ENCODE peak calls at places on chromosome X, in ten cellular contexts. C, P, D, Y, L, U, J, V, N and S are unnamed samples.

GRCh38 chrX:10579753-10580060 is 40.7 kb downstream of the MID1 start:
- DNase-seq in D (no peak), J (no peak), C (no peak), L (no peak), Y (no peak), U (no peak), N (peak), V (no peak), P (no peak), S (peak)

GRCh38 chrX:46575991-46576392 is 2.4 kb downstream of the CHST7 start:
- DNase-seq in D (no peak), C (no peak), U (peak), J (peak), Y (no peak), V (peak), P (no peak), N (peak), L (peak), S (no peak)

GRCh38 chrX:13711141-13711540 is 22.2 kb downstream of the RAB9A start:
- DNase-seq in U (no peak), P (no peak), J (no peak), V (no peak), D (no peak), C (no peak), L (no peak), N (no peak), Y (no peak), S (no peak)

GRCh38 chrX:13112499-13112898 is 68.1 kb upstream of the FAM9C start:
- DNase-seq in L (no peak), Y (no peak), J (no peak), C (no peak), V (no peak), U (no peak), D (no peak), P (no peak), N (no peak), S (no peak)

GRCh38 chrX:13126785-13127184 is 82.4 kb upstream of the FAM9C start:
- DNase-seq in Y (no peak), C (no peak), U (no peak), D (no peak), J (no peak), P (no peak), V (no peak), L (no peak), N (no peak), S (peak)

GRCh38 chrX:19990225-19990518 is 689 bp downstream of the BCLAF3 start:
- DNase-seq in L (no peak), V (no peak), C (no peak), N (no peak), U (no peak), J (no peak), P (no peak), Y (no peak), D (no peak), S (no peak)

GRCh38 chrX:136767104-136767941 is 13.4 kb downstream of the ARHGEF6 start:
- DNase-seq in D (peak), C (peak), P (no peak), L (no peak), V (peak), J (peak), N (peak), Y (no peak), U (peak), S (peak)

GRCh38 chrX:44012484-44013096 is 39.4 kb upstream of the NDP start:
- DNase-seq in V (peak), J (no peak), P (peak), C (peak), D (no peak), L (no peak), N (peak), Y (no peak), U (peak), S (peak)

GRCh38 chrX:357693-358471 is 28.8 kb downstream of the PPP2R3B start:
- DNase-seq in Y (no peak), N (peak), C (no peak), D (no peak), L (no peak), V (no peak), J (no peak), U (peak), P (no peak), S (peak)

GRCh38 chrX:136689441-136689840 is 41.5 kb downstream of the CD40LG start:
- DNase-seq in U (no peak), Y (no peak), D (no peak), P (no peak), J (no peak), V (no peak), L (no peak), N (peak), C (no peak), S (peak)

GRCh38 chrX:74458738-74459137 is 37.4 kb downstream of the SLC16A2 start:
- DNase-seq in C (no peak), Y (no peak), U (no peak), J (no peak), P (no peak), L (no peak), V (no peak), D (no peak), N (peak), S (peak)

GRCh38 chrX:75181721-75182120 is 25.6 kb upstream of the ABCB7 start:
- DNase-seq in V (no peak), J (no peak), N (peak), L (no peak), P (no peak), Y (no peak), U (no peak), D (no peak), C (no peak), S (peak)

GRCh38 chrX:129347291-129347690 is 176.0 kb downstream of the SMARCA1 start:
- DNase-seq in L (no peak), N (no peak), Y (no peak), J (peak), V (no peak), C (no peak), U (no peak), P (no peak), D (no peak), S (no peak)
- TF ChIP-seq CTCF in L (no peak), N (no peak), Y (no peak), J (peak), V (no peak), C (no peak), U (no peak), P (no peak), D (peak), S (peak)

GRCh38 chrX:119518371-119518770 is 46.8 kb downstream of the STEEP1 start:
- DNase-seq in U (no peak), Y (no peak), L (no peak), J (no peak), D (no peak), N (no peak), C (no peak), V (no peak), P (no peak), S (no peak)
- H3K4me3 ChIP-seq in U (no peak), Y (no peak), L (no peak), J (no peak), D (no peak), N (no peak), C (no peak), V (no peak), P (no peak), S (no peak)

GRCh38 chrX:128460835-128461234 is 408.6 kb upstream of the ACTRT1 start:
- DNase-seq in L (no peak), D (no peak), U (no peak), C (no peak), Y (no peak), P (no peak), V (no peak), J (no peak), N (no peak), S (no peak)
- TF ChIP-seq CTCF in L (no peak), D (peak), U (no peak), C (no peak), Y (no peak), P (no peak), V (no peak), J (no peak), N (no peak), S (no peak)

DNA sequence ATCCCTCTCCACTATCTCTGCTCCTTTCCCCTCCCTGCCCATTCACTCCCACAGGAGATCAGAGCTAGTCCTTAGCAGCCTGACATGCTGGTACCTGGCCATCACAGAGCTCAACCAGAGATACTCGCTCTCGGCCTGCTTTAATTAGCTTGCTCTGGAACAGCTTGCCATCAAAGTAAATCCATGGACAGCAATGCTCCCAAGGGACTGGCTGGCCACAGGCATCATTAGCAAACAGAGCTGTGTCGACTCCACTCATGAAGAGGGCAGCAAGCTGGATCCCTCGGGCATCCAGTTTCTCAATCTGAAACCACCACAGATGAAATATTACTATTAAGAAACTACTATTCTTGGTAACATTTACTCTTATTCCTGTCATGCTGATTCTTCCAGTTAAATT is 43.4 kb upstream of the PHF8 start:
- DNase-seq in Y (no peak), D (peak), L (no peak), P (no peak), U (no peak), C (no peak), V (no peak), N (no peak), J (no peak), S (no peak)
- H3K4me3 ChIP-seq in Y (no peak), D (no peak), L (no peak), P (no peak), U (no peak), C (no peak), V (no peak), N (no peak), J (no peak), S (no peak)